ENCODE peak calls at places on chromosomes 4 and X, in five cellular contexts. One of them, this sample, is unnamed.

GRCh38 chrX:121479406-121479805 is 432.0 kb downstream of the GLUD2 start:
- DNase-seq in heart left ventricle: no peak
- DNase-seq in lower leg skin: no peak
- DNase-seq in CD8-positive, alpha-beta T cell: no peak
- DNase-seq in glutamatergic neuron: no peak
- DNase-seq in this sample: no peak

GRCh38 chr4:185624248-185624568 is 88.9 kb upstream of the PDLIM3 start:
- DNase-seq in heart left ventricle: no peak
- DNase-seq in lower leg skin: no peak
- DNase-seq in CD8-positive, alpha-beta T cell: no peak
- DNase-seq in glutamatergic neuron: peak
- DNase-seq in this sample: no peak

GRCh38 chr4:186116698-186117097 is 12.2 kb downstream of the FAM149A start:
- DNase-seq in heart left ventricle: no peak
- DNase-seq in lower leg skin: no peak
- DNase-seq in CD8-positive, alpha-beta T cell: no peak
- DNase-seq in glutamatergic neuron: no peak
- DNase-seq in this sample: no peak

GRCh38 chrX:47619486-47620302 is at the start of gene SYN1:
- DNase-seq in heart left ventricle: peak
- DNase-seq in lower leg skin: peak
- DNase-seq in CD8-positive, alpha-beta T cell: peak
- DNase-seq in glutamatergic neuron: peak
- DNase-seq in this sample: peak

GRCh38 chrX:107551546-107551945 is 76.8 kb upstream of the PRPS1 start:
- DNase-seq in heart left ventricle: no peak
- DNase-seq in lower leg skin: no peak
- DNase-seq in CD8-positive, alpha-beta T cell: no peak
- DNase-seq in glutamatergic neuron: no peak
- DNase-seq in this sample: no peak

GRCh38 chrX:19670854-19671620 is 155.7 kb upstream of the MAP3K15 start:
- DNase-seq in heart left ventricle: peak
- DNase-seq in lower leg skin: no peak
- DNase-seq in CD8-positive, alpha-beta T cell: no peak
- DNase-seq in glutamatergic neuron: no peak
- DNase-seq in this sample: no peak

GRCh38 chrX:120672389-120672788 is 42.5 kb upstream of the C1GALT1C1 start:
- DNase-seq in heart left ventricle: peak
- DNase-seq in lower leg skin: no peak
- DNase-seq in CD8-positive, alpha-beta T cell: no peak
- DNase-seq in glutamatergic neuron: no peak
- DNase-seq in this sample: no peak

GRCh38 chr4:25019501-25019900 is 11.2 kb downstream of the LGI2 start:
- DNase-seq in heart left ventricle: no peak
- DNase-seq in lower leg skin: no peak
- DNase-seq in CD8-positive, alpha-beta T cell: no peak
- DNase-seq in glutamatergic neuron: no peak
- DNase-seq in this sample: no peak

GRCh38 chrX:129697204-129697829 is 41.5 kb upstream of the XPNPEP2 start:
- DNase-seq in heart left ventricle: peak
- DNase-seq in lower leg skin: peak
- DNase-seq in CD8-positive, alpha-beta T cell: no peak
- DNase-seq in glutamatergic neuron: no peak
- DNase-seq in this sample: no peak

GRCh38 chr4:144611850-144612249 is 34.1 kb upstream of the HHIP start:
- DNase-seq in heart left ventricle: no peak
- DNase-seq in lower leg skin: no peak
- DNase-seq in CD8-positive, alpha-beta T cell: no peak
- DNase-seq in glutamatergic neuron: peak
- DNase-seq in this sample: peak
- TF ChIP-seq CTCF in heart left ventricle: peak
- TF ChIP-seq CTCF in lower leg skin: no peak
- TF ChIP-seq CTCF in CD8-positive, alpha-beta T cell: no peak
- TF ChIP-seq CTCF in glutamatergic neuron: peak
- TF ChIP-seq CTCF in this sample: peak

GRCh38 chrX:78199851-78200250 is 60.4 kb upstream of the TAF9B start:
- DNase-seq in heart left ventricle: no peak
- DNase-seq in lower leg skin: no peak
- DNase-seq in CD8-positive, alpha-beta T cell: no peak
- DNase-seq in glutamatergic neuron: no peak
- DNase-seq in this sample: peak
- TF ChIP-seq CTCF in heart left ventricle: no peak
- TF ChIP-seq CTCF in lower leg skin: no peak
- TF ChIP-seq CTCF in CD8-positive, alpha-beta T cell: peak
- TF ChIP-seq CTCF in glutamatergic neuron: peak
- TF ChIP-seq CTCF in this sample: peak

GRCh38 chrX:110125435-110125834 is 122.5 kb downstream of the TMEM164 start:
- DNase-seq in heart left ventricle: no peak
- DNase-seq in lower leg skin: no peak
- DNase-seq in CD8-positive, alpha-beta T cell: no peak
- DNase-seq in glutamatergic neuron: peak
- DNase-seq in this sample: no peak
- TF ChIP-seq CTCF in heart left ventricle: peak
- TF ChIP-seq CTCF in lower leg skin: no peak
- TF ChIP-seq CTCF in CD8-positive, alpha-beta T cell: no peak
- TF ChIP-seq CTCF in glutamatergic neuron: no peak
- TF ChIP-seq CTCF in this sample: no peak

DNA sequence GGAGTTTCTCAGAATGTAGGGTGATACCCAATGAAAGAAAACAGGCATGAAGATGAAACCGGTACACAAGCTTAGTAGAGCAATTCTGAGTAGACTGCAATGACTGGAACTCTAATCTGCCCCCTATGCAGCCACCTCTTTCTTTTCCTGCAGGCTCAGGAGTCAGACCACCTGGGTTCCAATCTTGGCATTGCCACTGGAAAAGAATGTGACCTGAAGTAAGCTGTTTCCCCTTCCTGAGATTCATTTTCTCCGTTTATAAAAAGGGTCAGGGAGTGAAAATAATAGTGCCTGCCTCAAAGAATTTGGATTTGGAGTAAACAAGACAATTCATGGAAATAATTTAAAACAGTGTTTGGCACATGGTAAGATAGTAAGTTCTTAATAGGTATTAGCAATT is 1464.0 kb downstream of the PCDH7 start:
- DNase-seq in heart left ventricle: no peak
- DNase-seq in lower leg skin: no peak
- DNase-seq in CD8-positive, alpha-beta T cell: no peak
- DNase-seq in glutamatergic neuron: no peak
- DNase-seq in this sample: no peak
- TF ChIP-seq CTCF in heart left ventricle: no peak
- TF ChIP-seq CTCF in lower leg skin: no peak
- TF ChIP-seq CTCF in CD8-positive, alpha-beta T cell: no peak
- TF ChIP-seq CTCF in glutamatergic neuron: no peak
- TF ChIP-seq CTCF in this sample: no peak

GRCh38 chr4:98673978-98674377 is 15.6 kb upstream of the TSPAN5 start:
- DNase-seq in heart left ventricle: no peak
- DNase-seq in lower leg skin: no peak
- DNase-seq in CD8-positive, alpha-beta T cell: no peak
- DNase-seq in glutamatergic neuron: no peak
- DNase-seq in this sample: no peak

GRCh38 chr4:98671131-98671530 is 12.7 kb upstream of the TSPAN5 start:
- DNase-seq in heart left ventricle: no peak
- DNase-seq in lower leg skin: no peak
- DNase-seq in CD8-positive, alpha-beta T cell: no peak
- DNase-seq in glutamatergic neuron: no peak
- DNase-seq in this sample: no peak

GRCh38 chr4:98674404-98675173 is 16.2 kb upstream of the TSPAN5 start:
- DNase-seq in heart left ventricle: no peak
- DNase-seq in lower leg skin: no peak
- DNase-seq in CD8-positive, alpha-beta T cell: no peak
- DNase-seq in glutamatergic neuron: no peak
- DNase-seq in this sample: no peak

GRCh38 chr4:98673282-98673644 is 14.9 kb upstream of the TSPAN5 start:
- DNase-seq in heart left ventricle: no peak
- DNase-seq in lower leg skin: no peak
- DNase-seq in CD8-positive, alpha-beta T cell: no peak
- DNase-seq in glutamatergic neuron: no peak
- DNase-seq in this sample: no peak

DNA sequence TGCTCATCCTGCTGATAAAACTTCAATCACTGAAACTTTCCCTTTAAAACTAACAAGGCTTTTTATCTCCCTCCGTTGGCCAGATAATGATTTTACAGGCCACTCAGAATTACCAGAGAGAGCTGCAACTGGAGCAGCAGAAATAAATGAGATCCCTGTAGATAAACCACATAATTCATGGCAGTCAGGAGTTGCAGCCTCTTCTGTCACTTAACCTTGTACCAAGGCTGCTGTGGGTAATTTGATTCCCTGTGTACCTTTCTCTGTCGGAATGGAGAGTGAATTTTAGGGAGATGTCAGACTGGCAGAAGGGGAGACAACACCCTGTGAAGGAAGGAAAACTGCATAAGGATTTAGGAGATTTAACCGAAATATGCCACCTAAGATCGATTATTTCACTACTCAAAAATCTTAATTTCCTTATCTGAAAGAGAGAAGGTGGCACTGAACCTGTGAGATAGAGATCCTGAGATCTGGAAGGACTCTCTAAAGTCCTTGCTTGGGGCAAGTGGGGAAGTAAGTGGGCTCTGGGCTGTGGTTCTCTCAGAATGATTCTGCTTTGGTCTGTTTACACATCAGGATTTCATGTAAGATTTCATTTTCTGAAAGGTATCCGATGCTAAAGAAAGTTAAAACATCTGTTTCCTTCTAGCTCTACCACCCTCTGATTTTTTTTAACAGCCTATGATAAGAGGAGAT is 14.3 kb upstream of the TSPAN5 start:
- DNase-seq in heart left ventricle: no peak
- DNase-seq in lower leg skin: no peak
- DNase-seq in CD8-positive, alpha-beta T cell: no peak
- DNase-seq in glutamatergic neuron: no peak
- DNase-seq in this sample: no peak
- TF ChIP-seq CTCF in heart left ventricle: no peak
- TF ChIP-seq CTCF in lower leg skin: no peak
- TF ChIP-seq CTCF in CD8-positive, alpha-beta T cell: no peak
- TF ChIP-seq CTCF in glutamatergic neuron: no peak
- TF ChIP-seq CTCF in this sample: no peak

GRCh38 chr4:38040619-38041018 is 80.4 kb downstream of the PTTG2 start:
- DNase-seq in heart left ventricle: no peak
- DNase-seq in lower leg skin: no peak
- DNase-seq in CD8-positive, alpha-beta T cell: no peak
- DNase-seq in glutamatergic neuron: no peak
- DNase-seq in this sample: no peak
- TF ChIP-seq CTCF in heart left ventricle: no peak
- TF ChIP-seq CTCF in lower leg skin: no peak
- TF ChIP-seq CTCF in CD8-positive, alpha-beta T cell: no peak
- TF ChIP-seq CTCF in glutamatergic neuron: no peak
- TF ChIP-seq CTCF in this sample: no peak

This sample was measured in GM12865.